ENCODE peak calls at places on chromosomes 4 and X, in five cellular contexts. G, A, Y, B and C are unnamed samples.

GRCh38 chrX:122913134-122913533 is 270.9 kb upstream of the GRIA3 start:
- DNase-seq in A (no peak), Y (no peak), B (no peak), G (no peak), C (no peak)

GRCh38 chr4:163344147-163345050 is 707 bp downstream of the NPY5R start:
- DNase-seq in G (no peak), B (peak; percentile 82), Y (peak; percentile 52), A (no peak), C (peak; percentile 55)

GRCh38 chr4:184684491-184685189 is 35.1 kb downstream of the PRIMPOL start:
- DNase-seq in B (no peak), Y (no peak), A (no peak), G (no peak), C (no peak)

GRCh38 chr4:81828991-81829390 is 357.3 kb upstream of the RASGEF1B start:
- DNase-seq in G (no peak), B (no peak), Y (no peak), A (no peak), C (no peak)

GRCh38 chr4:186622788-186623464 is 67.6 kb upstream of the MTNR1A start:
- DNase-seq in G (no peak), Y (no peak), A (no peak), B (no peak), C (peak; percentile 81)

GRCh38 chrX:9682861-9683260 is 82.8 kb downstream of the GPR143 start:
- DNase-seq in G (no peak), A (no peak), Y (no peak), B (no peak), C (no peak)

GRCh38 chrX:30495468-30495867 is 82.1 kb downstream of the TASL start:
- DNase-seq in B (no peak), G (no peak), Y (no peak), A (no peak), C (no peak)

GRCh38 chrX:1658083-1658463 is 43.2 kb downstream of the ASMT start:
- DNase-seq in Y (no peak), B (peak; percentile 52), A (no peak), G (no peak), C (peak; percentile 39)

GRCh38 chr4:19945501-19945900 is 306.2 kb upstream of the SLIT2 start:
- DNase-seq in G (no peak), B (no peak), Y (no peak), A (no peak), C (no peak)

GRCh38 chr4:168683595-168683994 is 186.7 kb downstream of the PALLD start:
- DNase-seq in A (no peak), G (no peak), Y (no peak), B (no peak), C (no peak)

GRCh38 chr4:73068496-73069337 is 799 bp downstream of the COX18 start:
- DNase-seq in A (no peak), Y (no peak), G (no peak), B (peak; percentile 54), C (no peak)

GRCh38 chr4:21290562-21290961 is 590.3 kb downstream of the PACRGL start:
- DNase-seq in Y (no peak), A (no peak), B (no peak), G (no peak), C (no peak)

GRCh38 chrX:28920141-28920540 is 332.9 kb downstream of the IL1RAPL1 start:
- DNase-seq in B (no peak), Y (no peak), A (no peak), G (no peak), C (no peak)

GRCh38 chrX:130419263-130419662 is 17.5 kb downstream of the RBMX2 start:
- DNase-seq in G (no peak), A (no peak), Y (no peak), B (no peak), C (no peak)

GRCh38 chr4:187789078-187789477 is 206.5 kb upstream of the ZFP42 start:
- DNase-seq in A (no peak), G (no peak), B (no peak), Y (no peak), C (no peak)

GRCh38 chr4:120841580-120841979 is 80.9 kb downstream of the PRDM5 start:
- DNase-seq in Y (no peak), G (no peak), B (no peak), A (no peak), C (no peak)

GRCh38 chr4:81039351-81040174 is 9.1 kb downstream of the BMP3 start:
- DNase-seq in A (no peak), G (no peak), Y (no peak), B (no peak), C (no peak)

GRCh38 chrX:11321986-11322385 is 28.8 kb downstream of the AMELX start:
- DNase-seq in Y (no peak), B (no peak), A (no peak), G (no peak), C (no peak)

GRCh38 chrX:136710324-136710951 is 62.5 kb downstream of the CD40LG start:
- DNase-seq in Y (no peak), G (no peak), B (no peak), A (no peak), C (no peak)

GRCh38 chr4:145195167-145195952 is 15.0 kb upstream of the OTUD4 start:
- DNase-seq in B (no peak), G (no peak), A (no peak), Y (no peak), C (no peak)

GRCh38 chrX:48972214-48973164 is 845 bp upstream of the KCND1 start:
- DNase-seq in B (peak; percentile 83), A (peak; percentile 23), G (no peak), Y (peak; percentile 73), C (peak; percentile 61)

GRCh38 chr4:180809439-180809838 is 1433.8 kb upstream of the TENM3 start:
- DNase-seq in G (no peak), Y (no peak), B (no peak), A (no peak), C (no peak)

GRCh38 chrX:85828771-85829170 is 218.6 kb downstream of the CHM start:
- DNase-seq in A (no peak), B (no peak), Y (no peak), G (no peak), C (no peak)

GRCh38 chr4:127997534-127998388 is 32.6 kb downstream of the ABHD18 start:
- DNase-seq in Y (no peak), A (no peak), B (no peak), G (no peak), C (no peak)

GRCh38 chrX:107825698-107826285 is at the start of gene MID2:
- DNase-seq in B (peak; percentile 87), A (peak; percentile 25), G (peak; percentile 63), Y (peak; percentile 72), C (peak; percentile 79)

GRCh38 chr4:6047130-6047673 is 29.0 kb upstream of the C4orf50 start:
- DNase-seq in A (no peak), B (peak; percentile 82), G (no peak), Y (peak; percentile 69), C (no peak)

GRCh38 chr4:123631699-123632098 is 235.1 kb downstream of the SPRY1 start:
- DNase-seq in A (no peak), G (no peak), Y (no peak), B (no peak), C (no peak)

GRCh38 chr4:12016729-12017128 is 588.0 kb upstream of the HS3ST1 start:
- DNase-seq in G (no peak), Y (no peak), A (no peak), B (no peak), C (no peak)

GRCh38 chrX:86171366-86171765 is 23.1 kb downstream of the DACH2 start:
- DNase-seq in A (no peak), B (peak; percentile 67), Y (peak; percentile 45), G (no peak), C (no peak)

GRCh38 chr4:153154010-153154975 is 50.0 kb upstream of the TRIM2 start:
- DNase-seq in A (no peak), Y (no peak), G (no peak), B (no peak), C (no peak)

GRCh38 chrX:1368385-1368698 is 23.6 kb downstream of the SLC25A6 start:
- DNase-seq in G (no peak), A (no peak), B (no peak), Y (no peak), C (no peak)

GRCh38 chrX:79161655-79162054 is 17.2 kb downstream of the GPR174 start:
- DNase-seq in B (no peak), A (no peak), G (no peak), Y (no peak), C (no peak)

DNA sequence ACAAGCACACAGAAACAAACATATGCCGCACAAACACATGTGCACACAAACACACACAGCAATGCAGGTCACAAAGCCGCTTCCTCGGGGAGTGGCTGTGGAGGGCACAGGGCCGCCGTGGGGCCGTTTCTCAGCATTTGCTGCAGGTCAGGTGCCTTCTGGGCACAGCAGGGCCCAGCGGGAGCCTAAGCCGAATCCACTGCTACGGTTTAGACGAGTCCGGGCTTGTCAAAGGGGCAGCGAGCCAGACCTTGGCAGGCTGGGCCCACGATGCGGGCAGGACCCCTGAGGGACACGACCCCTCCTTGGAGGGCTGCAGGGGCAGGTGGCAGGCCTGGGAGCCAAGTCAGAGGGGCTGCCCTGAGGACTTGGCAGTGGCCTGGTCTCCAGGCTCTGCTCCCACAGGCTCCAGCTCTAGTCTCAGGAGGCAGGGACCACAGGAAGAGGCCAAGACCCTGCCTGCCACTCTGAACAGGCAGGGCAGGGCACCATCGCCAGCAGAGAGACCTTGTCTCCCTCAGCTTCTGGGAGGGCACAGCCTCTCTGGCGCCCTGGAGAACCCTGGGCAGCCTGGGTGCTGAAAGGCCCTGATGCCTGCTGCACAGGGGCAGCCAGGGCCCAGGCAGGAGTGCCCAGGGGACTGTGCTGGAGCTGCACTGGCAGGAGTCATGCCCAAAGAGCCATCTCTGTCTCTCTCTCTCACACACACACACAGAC is 5.5 kb upstream of the ATP2B3 start:
- DNase-seq in B (no peak), Y (no peak), A (no peak), G (no peak), C (no peak)
- H3K9me3 ChIP-seq in B (no peaks in the 10 kb centered on the region), Y (peaks cover 21% of the 10 kb centered on the region), A (no peaks in the 10 kb centered on the region), G (no peaks in the 10 kb centered on the region), C (no peaks in the 10 kb centered on the region)

DNA sequence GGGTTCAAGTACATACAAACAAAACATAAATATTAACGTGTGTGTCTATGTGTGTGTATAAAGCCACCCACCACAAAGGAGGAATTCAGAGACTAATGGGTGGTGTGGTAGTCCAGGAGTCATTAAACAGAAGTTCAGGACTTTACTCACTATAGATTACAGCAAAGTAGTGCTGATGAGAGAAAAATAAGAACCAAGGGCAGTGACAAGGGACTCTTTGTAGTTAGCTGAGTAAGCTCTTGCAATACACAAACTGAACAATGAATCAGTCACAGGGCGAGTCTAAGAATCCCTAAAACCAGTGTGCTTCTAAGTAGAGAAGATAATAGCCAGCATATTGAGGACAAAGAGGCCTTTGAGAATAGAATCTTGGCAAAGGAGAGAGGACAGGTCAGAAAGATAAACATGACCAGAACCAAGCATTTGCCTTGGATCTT is 232.4 kb downstream of the PPP3CA start:
- DNase-seq in B (peak; percentile 58), A (no peak), G (no peak), Y (peak; percentile 30), C (no peak)
- H3K4me1 ChIP-seq in B (peaks cover 14% of the 10 kb centered on the region), A (peaks cover 42% of the 10 kb centered on the region), G (no peaks in the 10 kb centered on the region), Y (no peaks in the 10 kb centered on the region), C (peaks cover 3% of the 10 kb centered on the region)

DNA sequence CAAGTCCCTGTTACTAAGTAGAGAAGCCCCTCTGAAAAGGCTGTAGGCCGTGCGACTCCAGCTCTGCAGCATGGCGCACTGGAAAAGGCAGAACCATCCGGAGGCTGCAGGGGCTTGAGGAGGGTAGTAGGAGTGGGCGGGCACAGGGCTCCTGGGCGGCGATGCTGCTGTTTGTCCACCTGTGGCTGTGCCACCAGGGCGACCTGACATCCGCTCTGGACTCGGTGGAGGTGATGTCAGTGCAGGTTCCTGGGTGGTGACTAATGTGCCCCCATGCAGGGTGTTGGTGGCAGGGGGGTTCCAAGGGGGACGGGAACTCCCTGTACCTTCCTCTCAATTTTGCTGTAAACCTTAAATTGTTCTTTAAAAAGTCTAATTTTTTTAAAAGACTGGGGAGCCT is 58.3 kb downstream of the PCGF3 start:
- DNase-seq in G (no peak), B (no peak), A (no peak), Y (no peak), C (no peak)
- H3K9me3 ChIP-seq in G (no peaks in the 10 kb centered on the region), B (peaks cover 6% of the 10 kb centered on the region), A (no peaks in the 10 kb centered on the region), Y (no peaks in the 10 kb centered on the region), C (peaks cover 20% of the 10 kb centered on the region)

GRCh38 chrX:45710081-45710801 is 509.6 kb upstream of the DIPK2B start:
- DNase-seq in G (no peak), A (no peak), Y (no peak), B (no peak), C (no peak)
- H3K4me1 ChIP-seq in G (no peaks in the 10 kb centered on the region), A (peaks cover 2% of the 10 kb centered on the region), Y (no peaks in the 10 kb centered on the region), B (no peaks in the 10 kb centered on the region), C (no peaks in the 10 kb centered on the region)